ENCODE peak calls at places on chromosomes 16 and 17, in seven cellular contexts. T is psoas muscle, G is left ventricle myocardium inferior, U is right lobe of liver, C is AG04450, K is tibial artery, O is fibroblast of lung. H is an unnamed sample.

GRCh38 chr16:83110221-83110768 is 483.5 kb downstream of the CDH13 start:
- DNase-seq in T (no peak), G (no peak), U (no peak), C (no peak), K (no peak), O (no peak), H (no peak)

GRCh38 chr17:64063766-64064224 is 43.4 kb upstream of the ICAM2 start:
- DNase-seq in T (peak; percentile 48), G (peak; percentile 45), U (peak; percentile 71), C (no peak), K (no peak), O (peak; percentile 44), H (peak; percentile 64)

GRCh38 chr16:27374231-27374793 is 27.7 kb upstream of the IL21R start:
- DNase-seq in T (no peak), G (no peak), U (no peak), C (no peak), K (peak; percentile 58), O (no peak), H (no peak)

GRCh38 chr17:66126231-66126630 is 65.7 kb downstream of the CEP112 start:
- DNase-seq in T (no peak), G (no peak), U (no peak), C (no peak), K (no peak), O (peak; percentile 37), H (no peak)

GRCh38 chr16:17367932-17368331 is 102.8 kb downstream of the XYLT1 start:
- DNase-seq in T (no peak), G (no peak), U (no peak), C (no peak), K (no peak), O (peak; percentile 65), H (no peak)

GRCh38 chr17:9101356-9101755 is 80.0 kb downstream of the NTN1 start:
- DNase-seq in T (no peak), G (no peak), U (no peak), C (no peak), K (peak; percentile 52), O (no peak), H (no peak)

GRCh38 chr16:49478107-49478506 is 104.5 kb downstream of the C16orf78 start:
- DNase-seq in T (no peak), G (no peak), U (no peak), C (no peak), K (peak; percentile 39), O (no peak), H (no peak)

GRCh38 chr17:32504166-32504990 is 17.6 kb downstream of the CDK5R1 start:
- DNase-seq in T (peak; percentile 55), G (no peak), U (no peak), C (no peak), K (no peak), O (no peak), H (no peak)

GRCh38 chr17:27526603-27527002 is 70.4 kb downstream of the KSR1 start:
- DNase-seq in T (peak; percentile 39), G (peak; percentile 41), U (no peak), C (no peak), K (no peak), O (peak; percentile 51), H (peak; percentile 55)

GRCh38 chr16:81401035-81401950 is 43.3 kb upstream of the CMIP start:
- DNase-seq in T (peak; percentile 23), G (no peak), U (no peak), C (peak; percentile 3), K (peak; percentile 54), O (peak; percentile 11), H (peak; percentile 83)

GRCh38 chr16:55264949-55265348 is 59.1 kb upstream of the IRX6 start:
- DNase-seq in T (no peak), G (no peak), U (no peak), C (no peak), K (no peak), O (no peak), H (no peak)

GRCh38 chr16:30534368-30535105 is at the start of gene ZNF747:
- DNase-seq in T (peak; percentile 95), G (peak; percentile 94), U (peak; percentile 95), C (no peak), K (peak; percentile 96), O (peak; percentile 89), H (peak; percentile 93)

GRCh38 chr17:82247175-82247823 is 18.5 kb downstream of the SLC16A3 start:
- DNase-seq in T (peak; percentile 33), G (no peak), U (no peak), C (no peak), K (no peak), O (peak; percentile 38), H (peak; percentile 40)

GRCh38 chr17:13076905-13077304 is 59.1 kb upstream of the ELAC2 start:
- DNase-seq in T (no peak), G (no peak), U (no peak), C (no peak), K (no peak), O (peak; percentile 23), H (no peak)

GRCh38 chr17:55765472-55765871 is 14.6 kb downstream of the PCTP start:
- DNase-seq in T (no peak), G (no peak), U (no peak), C (no peak), K (no peak), O (no peak), H (no peak)

GRCh38 chr17:55772086-55772485 is 21.2 kb downstream of the PCTP start:
- DNase-seq in T (no peak), G (no peak), U (no peak), C (no peak), K (no peak), O (no peak), H (peak; percentile 18)

GRCh38 chr17:55769625-55770000 is 18.8 kb downstream of the PCTP start:
- DNase-seq in T (peak; percentile 45), G (no peak), U (no peak), C (peak; percentile 41), K (no peak), O (peak; percentile 90), H (no peak)

GRCh38 chr17:55770220-55770870 is 19.5 kb downstream of the PCTP start:
- DNase-seq in T (no peak), G (no peak), U (no peak), C (peak; percentile 29), K (no peak), O (peak; percentile 80), H (no peak)

DNA sequence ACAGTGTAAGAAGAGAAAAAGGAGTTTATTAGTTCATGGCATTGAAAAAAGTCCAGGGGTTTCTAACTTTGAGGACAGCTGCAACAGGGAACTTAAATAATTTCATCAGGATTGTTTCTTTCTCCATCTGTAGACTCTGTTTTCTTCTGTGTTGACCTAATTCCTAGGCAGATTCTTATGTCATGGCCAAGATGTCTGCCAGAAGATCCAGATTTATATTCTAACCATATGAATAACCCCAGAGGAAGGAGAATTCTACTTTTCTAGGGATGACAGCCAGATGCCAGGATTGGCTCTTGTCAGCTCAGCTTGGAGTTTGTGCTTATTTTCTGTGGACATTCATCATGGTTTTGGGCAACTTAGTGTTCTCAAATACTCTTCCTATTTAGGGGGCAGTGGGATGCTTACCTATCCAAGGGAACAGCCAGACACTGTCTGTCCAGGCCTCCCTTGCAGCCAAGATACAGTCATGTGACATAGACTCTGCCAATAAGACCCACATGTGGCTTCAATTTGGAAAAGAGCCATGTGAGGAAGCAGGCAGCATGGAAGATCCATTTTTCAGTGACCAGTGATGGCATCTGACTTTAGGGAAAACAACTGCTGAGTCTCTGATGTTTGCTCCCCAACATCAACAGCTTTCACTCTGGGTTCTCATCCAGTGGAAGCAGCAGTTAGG is 18.2 kb downstream of the PCTP start:
- DNase-seq in T (no peak), G (no peak), U (no peak), C (no peak), K (no peak), O (peak; percentile 24), H (no peak)
- H3K4me3 ChIP-seq in T (no peak overlapping the region), G (no peak overlapping the region), U (no peak overlapping the region), C (no peak overlapping the region), K (no peak overlapping the region), O (no peak overlapping the region), H (no peak overlapping the region)

GRCh38 chr16:35744084-35744483 is 2284.7 kb downstream of the TP53TG3F start:
- DNase-seq in T (no peak), G (no peak), U (no peak), C (no peak), K (no peak), O (no peak), H (no peak)

GRCh38 chr16:35741546-35741945 is 2282.1 kb downstream of the TP53TG3F start:
- DNase-seq in T (no peak), G (no peak), U (no peak), C (no peak), K (no peak), O (no peak), H (no peak)

GRCh38 chr16:35745191-35745590 is 2285.8 kb downstream of the TP53TG3F start:
- DNase-seq in T (no peak), G (no peak), U (no peak), C (no peak), K (no peak), O (no peak), H (no peak)

GRCh38 chr16:35744716-35745115 is 2285.3 kb downstream of the TP53TG3F start:
- DNase-seq in T (no peak), G (no peak), U (no peak), C (no peak), K (no peak), O (no peak), H (no peak)

DNA sequence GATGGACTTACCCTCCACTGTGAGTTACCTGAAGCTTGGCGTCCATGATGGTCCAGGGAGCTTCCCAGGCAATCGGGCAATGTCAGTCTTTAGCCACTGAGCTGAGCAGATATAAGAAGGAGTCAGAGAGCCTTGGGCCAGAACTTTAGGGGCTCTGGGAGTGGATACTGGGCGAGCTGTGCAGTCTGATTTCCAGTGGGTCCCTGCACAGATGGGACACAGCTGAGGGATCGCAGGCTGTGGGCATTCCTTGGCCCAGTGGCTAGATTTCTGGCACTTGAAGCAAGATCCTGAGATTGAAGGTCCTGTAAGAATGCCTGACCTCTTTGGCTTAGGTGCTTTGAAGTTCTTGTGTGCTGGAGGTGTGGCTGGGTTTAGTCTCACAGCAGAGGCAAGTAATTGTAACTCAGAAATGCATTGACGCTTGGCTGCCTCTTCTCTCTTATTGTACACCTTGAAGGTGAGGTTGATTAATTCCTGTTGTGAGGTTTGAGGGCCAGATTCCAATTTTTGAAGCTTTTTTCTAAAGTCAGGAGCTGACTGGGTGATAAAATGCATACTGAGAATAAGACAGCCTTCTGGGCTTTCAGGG is 2283.8 kb downstream of the TP53TG3F start:
- DNase-seq in T (no peak), G (no peak), U (no peak), C (no peak), K (no peak), O (no peak), H (no peak)
- H3K9me3 ChIP-seq in T (no peaks in the 10 kb centered on the region), G (peaks cover 7% of the 10 kb centered on the region), U (no peaks in the 10 kb centered on the region), C (peaks cover 35% of the 10 kb centered on the region), K (no peaks in the 10 kb centered on the region), O (no peaks in the 10 kb centered on the region), H (no peaks in the 10 kb centered on the region)

GRCh38 chr16:10744370-10745030 is 858 bp downstream of the NUBP1 start:
- DNase-seq in T (peak; percentile 40), G (no peak), U (no peak), C (no peak), K (no peak), O (no peak), H (no peak)
- H3K4me3 ChIP-seq in T (peak overlapping the region; percentile 58), G (peak overlapping the region; percentile 71), U (peak overlapping the region; percentile 33), C (peak overlapping the region; percentile 46), K (peak overlapping the region; percentile 58), O (peak overlapping the region; percentile 56), H (peak overlapping the region; percentile 57)

DNA sequence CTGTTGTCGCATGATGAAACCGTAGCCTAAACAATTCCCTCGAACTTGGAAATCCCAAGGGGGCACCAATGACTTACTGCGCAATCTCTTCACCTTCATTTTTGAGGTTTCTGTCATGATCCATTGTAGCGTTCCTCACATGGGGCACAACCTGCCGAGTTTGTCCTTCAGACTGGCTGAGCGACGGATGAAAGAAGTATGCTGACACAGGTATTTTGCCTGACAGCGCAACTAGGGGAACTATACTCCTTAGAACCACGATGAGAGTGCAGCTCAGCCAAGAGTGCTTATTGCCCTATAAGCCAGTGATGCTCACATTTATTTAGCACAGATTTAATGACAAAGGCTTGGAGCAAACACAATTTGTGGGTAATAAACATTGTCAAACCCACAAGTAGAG is 106.3 kb upstream of the ZNF267 start:
- DNase-seq in T (no peak), G (no peak), U (no peak), C (no peak), K (no peak), O (no peak), H (no peak)
- H3K9me3 ChIP-seq in T (peaks cover 86% of the 10 kb centered on the region), G (peaks cover 100% of the 10 kb centered on the region), U (peaks cover 49% of the 10 kb centered on the region), C (peaks cover 55% of the 10 kb centered on the region), K (peaks cover 99% of the 10 kb centered on the region), O (no peaks in the 10 kb centered on the region), H (peaks cover 30% of the 10 kb centered on the region)